ENCODE peak calls at places on chromosomes 4 and X, in six cellular contexts. X is endothelial cell of umbilical vein, M is cardiac muscle cell, Z is astrocyte, D is endodermal cell, W is fibroblast of lung. I is an unnamed sample.
A peak's percentile ranks its signal among the peaks of the same experiment; 100 is the strongest.

GRCh38 chrX:22339459-22339858 is 66.7 kb downstream of the CBLL2 start:
- DNase-seq in X (no peak), M (no peak), Z (no peak), D (no peak), W (no peak), I (no peak)

GRCh38 chr4:113869743-113870375 is 108.3 kb upstream of the CAMK2D start:
- DNase-seq in X (peak; percentile 27), M (no peak), Z (peak; percentile 75), D (no peak), W (peak; percentile 81), I (no peak)

GRCh38 chr4:38069271-38069760 is 109.1 kb downstream of the PTTG2 start:
- DNase-seq in X (peak; percentile 38), M (peak; percentile 49), Z (peak; percentile 80), D (peak; percentile 88), W (peak; percentile 86), I (no peak)

GRCh38 chr4:160980091-160980490 is 1183.7 kb downstream of the FSTL5 start:
- DNase-seq in X (no peak), M (no peak), Z (no peak), D (no peak), W (no peak), I (no peak)

GRCh38 chrX:47285762-47286320 is 53.0 kb downstream of the USP11 start:
- DNase-seq in X (no peak), M (no peak), Z (peak; percentile 18), D (no peak), W (peak; percentile 31), I (no peak)

GRCh38 chrX:110044531-110045249 is 41.8 kb downstream of the TMEM164 start:
- DNase-seq in X (no peak), M (no peak), Z (no peak), D (no peak), W (no peak), I (no peak)

GRCh38 chrX:65811558-65812228 is 144.2 kb downstream of the MSN start:
- DNase-seq in X (no peak), M (no peak), Z (no peak), D (no peak), W (no peak), I (no peak)

GRCh38 chrX:150258463-150259430 is 104.4 kb upstream of the MAMLD1 start:
- DNase-seq in X (peak; percentile 32), M (no peak), Z (peak; percentile 43), D (peak; percentile 29), W (peak; percentile 57), I (no peak)

GRCh38 chrX:57952320-57952678 is 42.0 kb upstream of the ZXDA start:
- DNase-seq in X (no peak), M (no peak), Z (no peak), D (no peak), W (no peak), I (no peak)

GRCh38 chr4:128388352-128388630 is 100.7 kb upstream of the PGRMC2 start:
- DNase-seq in X (no peak), M (no peak), Z (peak; percentile 8), D (no peak), W (peak; percentile 22), I (no peak)

GRCh38 chr4:128385683-128386304 is 98.2 kb upstream of the PGRMC2 start:
- DNase-seq in X (peak; percentile 37), M (no peak), Z (peak; percentile 57), D (no peak), W (peak; percentile 63), I (no peak)

GRCh38 chr4:128387600-128388351 is 100.2 kb upstream of the PGRMC2 start:
- DNase-seq in X (no peak), M (no peak), Z (peak; percentile 53), D (no peak), W (peak; percentile 66), I (no peak)

GRCh38 chr4:128385199-128385598 is 97.6 kb upstream of the PGRMC2 start:
- DNase-seq in X (no peak), M (no peak), Z (peak; percentile 4), D (no peak), W (no peak), I (no peak)

GRCh38 chr4:128386761-128387599 is 99.4 kb upstream of the PGRMC2 start:
- DNase-seq in X (peak; percentile 94), M (no peak), Z (peak; percentile 98), D (peak; percentile 68), W (peak; percentile 98), I (peak; percentile 75)
- H3K4me1 ChIP-seq in X (peaks cover 15% of the 10 kb centered on the region), M (no peaks in the 10 kb centered on the region), Z (peaks cover 43% of the 10 kb centered on the region), D (peaks cover 22% of the 10 kb centered on the region), W (peaks cover 27% of the 10 kb centered on the region), I (peaks cover 18% of the 10 kb centered on the region)

GRCh38 chr4:148445903-148446261 is 3.7 kb upstream of the NR3C2 start:
- DNase-seq in X (no peak), M (peak; percentile 23), Z (no peak), D (peak; percentile 56), W (no peak), I (no peak)

GRCh38 chr4:148444296-148445070 is 2.3 kb upstream of the NR3C2 start:
- DNase-seq in X (peak; percentile 51), M (peak; percentile 63), Z (no peak), D (peak; percentile 81), W (peak; percentile 9), I (peak; percentile 60)

GRCh38 chr4:148442830-148443549 is 776 bp upstream of the NR3C2 start:
- DNase-seq in X (peak; percentile 48), M (peak; percentile 33), Z (no peak), D (no peak), W (no peak), I (no peak)

GRCh38 chr4:148443550-148444295 is 1.5 kb upstream of the NR3C2 start:
- DNase-seq in X (peak; percentile 45), M (peak; percentile 22), Z (no peak), D (peak; percentile 73), W (peak; percentile 3), I (peak; percentile 67)

GRCh38 chr4:148445071-148445902 is 3.1 kb upstream of the NR3C2 start:
- DNase-seq in X (peak; percentile 71), M (peak; percentile 62), Z (no peak), D (peak; percentile 84), W (peak; percentile 10), I (peak; percentile 71)
- H3K27ac ChIP-seq in X (peak overlapping the region; percentile 57), M (no peak overlapping the region), Z (no peak overlapping the region), D (no peak overlapping the region), W (peak overlapping the region; percentile 57), I (peak overlapping the region; percentile 75)

GRCh38 chr4:78624048-78624447 is 72.5 kb downstream of the ANXA3 start:
- DNase-seq in X (no peak), M (no peak), Z (no peak), D (no peak), W (no peak), I (no peak)

GRCh38 chr4:78629991-78630541 is 78.5 kb downstream of the ANXA3 start:
- DNase-seq in X (no peak), M (no peak), Z (no peak), D (no peak), W (no peak), I (peak; percentile 55)

GRCh38 chr4:78625073-78625472 is 73.5 kb downstream of the ANXA3 start:
- DNase-seq in X (no peak), M (no peak), Z (no peak), D (no peak), W (no peak), I (no peak)

GRCh38 chr4:78627966-78628678 is 76.6 kb downstream of the ANXA3 start:
- DNase-seq in X (no peak), M (no peak), Z (no peak), D (no peak), W (no peak), I (no peak)

GRCh38 chr4:78627046-78627965 is 75.7 kb downstream of the ANXA3 start:
- DNase-seq in X (no peak), M (no peak), Z (no peak), D (no peak), W (peak; percentile 34), I (no peak)
- H3K4me1 ChIP-seq in X (peaks cover 7% of the 10 kb centered on the region), M (peaks cover 8% of the 10 kb centered on the region), Z (peaks cover 8% of the 10 kb centered on the region), D (peaks cover 7% of the 10 kb centered on the region), W (peaks cover 2% of the 10 kb centered on the region), I (no peaks in the 10 kb centered on the region)

DNA sequence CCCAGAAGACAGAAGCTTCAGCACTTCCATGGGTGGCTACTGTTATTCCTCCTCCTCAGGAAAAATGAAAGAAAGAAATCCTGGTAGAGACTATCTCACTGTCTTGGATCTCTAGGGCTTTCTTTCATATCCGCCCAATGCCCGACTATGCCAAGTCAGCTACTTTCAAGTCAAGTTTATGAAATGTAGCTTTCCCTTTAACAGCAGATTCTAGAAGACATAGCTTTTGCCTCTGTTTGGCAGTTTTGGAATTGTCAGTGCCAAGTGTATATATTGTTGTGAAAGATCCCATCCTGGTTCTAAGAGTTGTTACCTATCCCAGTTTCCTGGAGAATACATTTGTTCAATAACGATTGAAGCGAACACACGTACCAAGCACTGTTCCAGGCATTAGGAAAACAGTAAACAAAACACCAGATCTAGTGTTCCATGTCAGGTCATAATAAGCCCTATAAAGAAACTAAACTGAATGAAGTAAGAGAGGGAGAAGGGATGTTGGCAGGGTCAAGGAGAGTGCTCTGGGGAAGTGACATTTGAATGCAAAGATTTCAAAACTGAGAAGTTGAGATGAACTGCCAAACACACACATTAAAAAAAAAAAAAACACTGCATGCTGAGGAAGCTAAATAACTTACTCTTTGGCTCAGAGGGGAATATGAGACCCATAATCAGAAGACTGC is 14.5 kb upstream of the ENAM start:
- DNase-seq in X (no peak), M (no peak), Z (no peak), D (no peak), W (no peak), I (no peak)
- H3K27ac ChIP-seq in X (no peak overlapping the region), M (no peak overlapping the region), Z (no peak overlapping the region), D (no peak overlapping the region), W (no peak overlapping the region), I (no peak overlapping the region)

DNA sequence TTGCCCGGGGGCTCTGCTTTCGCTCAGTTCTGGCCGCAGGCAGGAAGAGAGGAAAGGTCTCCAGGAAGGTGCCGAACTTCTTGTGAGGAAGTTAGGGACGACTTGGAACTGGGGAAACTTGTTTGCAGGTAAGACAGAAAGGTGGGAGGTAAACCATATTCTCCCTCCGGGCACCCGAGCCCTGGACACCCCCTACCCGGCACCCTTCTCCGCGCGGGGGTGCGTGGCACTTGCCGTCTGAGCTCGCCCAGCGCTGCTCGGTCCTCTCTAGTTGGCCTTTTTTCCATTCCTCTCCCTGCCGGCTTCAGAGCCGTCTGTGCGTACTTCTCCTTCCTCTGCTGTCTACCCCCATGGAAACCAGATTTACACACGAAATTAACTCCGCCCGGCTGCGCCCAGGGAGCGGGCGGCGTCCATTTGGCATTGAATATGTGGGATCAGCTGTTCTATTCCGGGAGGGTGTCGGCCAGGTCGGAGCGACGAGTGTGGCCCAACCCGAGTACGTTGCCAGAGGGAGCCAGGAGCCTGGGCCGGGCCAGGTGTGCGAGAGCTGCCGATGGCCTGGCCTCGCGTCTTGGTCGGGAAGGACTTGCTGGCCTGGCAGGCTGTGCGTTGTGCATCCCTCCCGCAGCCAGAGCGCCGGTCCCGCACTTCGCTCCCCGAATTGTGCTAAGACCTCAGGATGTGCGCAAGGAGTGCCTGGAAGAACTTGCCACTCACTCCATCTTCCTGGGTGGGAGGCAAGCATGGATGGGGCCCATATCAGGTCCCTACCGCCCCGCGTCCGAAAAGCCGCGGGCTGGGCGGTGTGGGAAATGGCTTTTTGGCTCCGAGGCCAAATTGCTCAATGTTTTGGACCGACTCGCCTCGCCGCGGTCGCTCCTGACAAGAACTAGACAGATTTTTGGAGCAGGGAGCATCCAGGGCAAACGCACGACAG is 1.7 kb downstream of the PDGFRA start:
- DNase-seq in X (no peak), M (peak; percentile 49), Z (peak; percentile 62), D (peak; percentile 79), W (peak; percentile 70), I (peak; percentile 45)
- H3K4me1 ChIP-seq in X (peaks cover 46% of the 10 kb centered on the region), M (peaks cover 9% of the 10 kb centered on the region), Z (peaks cover 65% of the 10 kb centered on the region), D (peaks cover 10% of the 10 kb centered on the region), W (peaks cover 12% of the 10 kb centered on the region), I (peaks cover 77% of the 10 kb centered on the region)

GRCh38 chr4:912548-913279 is 19.4 kb downstream of the GAK start:
- DNase-seq in X (no peak), M (no peak), Z (peak; percentile 53), D (no peak), W (peak; percentile 54), I (peak; percentile 44)
- H3K27ac ChIP-seq in X (no peak overlapping the region), M (no peak overlapping the region), Z (peak overlapping the region; percentile 27), D (no peak overlapping the region), W (no peak overlapping the region), I (peak overlapping the region; percentile 78)